ENCODE peak calls at places on chromosomes 2 and 18, in five cellular contexts. Q, X, H, G and Y are unnamed samples.

GRCh38 chr2:205700331-205701132 is 18.2 kb downstream of the NRP2 start:
- DNase-seq in H (peak; percentile 93), X (peak; percentile 95), G (peak; percentile 51), Q (no peak), Y (peak; percentile 72)

GRCh38 chr2:128752691-128753263 is 434.1 kb upstream of the HS6ST1 start:
- DNase-seq in G (no peak), H (no peak), Q (no peak), X (no peak), Y (no peak)

GRCh38 chr2:26980971-26981370 is 10.5 kb downstream of the MAPRE3 start:
- DNase-seq in Q (no peak), G (no peak), X (no peak), H (no peak), Y (no peak)

GRCh38 chr2:43169987-43170732 is 56.2 kb downstream of the ZFP36L2 start:
- DNase-seq in Q (peak; percentile 38), G (no peak), H (no peak), X (no peak), Y (no peak)

GRCh38 chr2:232884549-232885263 is 14.6 kb downstream of the SNORC start:
- DNase-seq in Q (no peak), X (no peak), H (no peak), G (no peak), Y (no peak)

GRCh38 chr2:237859082-237859433 is 365 bp upstream of the RAMP1 start:
- DNase-seq in H (no peak), X (no peak), G (no peak), Q (peak; percentile 24), Y (no peak)

GRCh38 chr2:23611839-23612238 is 226.9 kb downstream of the KLHL29 start:
- DNase-seq in H (no peak), X (no peak), G (no peak), Q (no peak), Y (no peak)

GRCh38 chr2:46430992-46431391 is 48.4 kb upstream of the TMEM247 start:
- DNase-seq in G (no peak), Q (no peak), H (no peak), X (no peak), Y (no peak)

GRCh38 chr2:150355440-150355839 is 132.0 kb downstream of the RND3 start:
- DNase-seq in G (no peak), Q (no peak), X (no peak), H (no peak), Y (no peak)

GRCh38 chr2:199410130-199410529 is 47.6 kb downstream of the SATB2 start:
- DNase-seq in G (no peak), H (no peak), Q (no peak), X (peak; percentile 28), Y (no peak)

GRCh38 chr2:150767924-150768801 is 280.7 kb upstream of the RND3 start:
- DNase-seq in G (no peak), X (no peak), H (no peak), Q (no peak), Y (no peak)

GRCh38 chr2:3479430-3480320 is 39.7 kb downstream of the ADI1 start:
- DNase-seq in H (no peak), Q (no peak), X (no peak), G (no peak), Y (no peak)

GRCh38 chr2:109089602-109090300 is 39.3 kb upstream of the SH3RF3 start:
- DNase-seq in Q (no peak), G (no peak), H (peak; percentile 12), X (peak; percentile 39), Y (no peak)

GRCh38 chr2:36185624-36186023 is 170.0 kb upstream of the CRIM1 start:
- DNase-seq in X (no peak), G (no peak), H (no peak), Q (no peak), Y (no peak)

GRCh38 chr2:191846787-191847620 is at the start of gene CAVIN2:
- DNase-seq in G (no peak), H (peak; percentile 82), X (peak; percentile 85), Q (peak; percentile 58), Y (no peak)

GRCh38 chr2:99597616-99598015 is 107.8 kb upstream of the REV1 start:
- DNase-seq in G (no peak), H (no peak), X (no peak), Q (no peak), Y (no peak)

GRCh38 chr2:26696352-26696816 is 3.9 kb downstream of the KCNK3 start:
- DNase-seq in H (peak; percentile 71), G (peak; percentile 77), X (peak; percentile 86), Q (peak; percentile 96), Y (peak; percentile 94)

GRCh38 chr2:9264301-9264700 is 57.7 kb downstream of the ASAP2 start:
- DNase-seq in H (peak; percentile 71), Q (no peak), X (peak; percentile 75), G (no peak), Y (no peak)

GRCh38 chr18:50857694-50858093 is 21.2 kb upstream of the ME2 start:
- DNase-seq in H (no peak), X (no peak), G (no peak), Q (no peak), Y (no peak)

GRCh38 chr2:72089028-72089427 is 58.6 kb downstream of the CYP26B1 start:
- DNase-seq in X (no peak), Q (no peak), G (no peak), H (no peak), Y (no peak)

GRCh38 chr2:174970092-174970491 is 35.1 kb downstream of the CHN1 start:
- DNase-seq in G (no peak), Q (no peak), H (no peak), X (peak; percentile 22), Y (no peak)

GRCh38 chr2:6957910-6958615 is 40.9 kb downstream of the RNF144A start:
- DNase-seq in G (no peak), Q (no peak), H (no peak), X (peak; percentile 50), Y (no peak)

GRCh38 chr18:43271593-43272432 is 5.5 kb downstream of the SYT4 start:
- DNase-seq in H (peak; percentile 58), X (peak; percentile 83), Q (no peak), G (peak; percentile 32), Y (no peak)

GRCh38 chr2:222038086-222038802 is 260.6 kb downstream of the PAX3 start:
- DNase-seq in G (no peak), Q (no peak), H (no peak), X (peak; percentile 10), Y (no peak)

GRCh38 chr2:58428553-58429284 is 187.6 kb upstream of the FANCL start:
- DNase-seq in X (no peak), Q (peak; percentile 17), G (no peak), H (no peak), Y (no peak)

GRCh38 chr2:31406593-31407385 is 7.8 kb downstream of the XDH start:
- DNase-seq in H (no peak), Q (no peak), X (no peak), G (no peak), Y (no peak)

GRCh38 chr2:173355132-173355865 is 627 bp downstream of the CDCA7 start:
- DNase-seq in H (peak; percentile 44), G (no peak), Q (peak; percentile 40), X (peak; percentile 57), Y (no peak)

GRCh38 chr2:122610948-122611609 is 855.6 kb downstream of the TSN start:
- DNase-seq in H (no peak), G (no peak), Q (no peak), X (no peak), Y (no peak)

GRCh38 chr2:30694286-30695055 is 112.8 kb downstream of the CAPN13 start:
- DNase-seq in Q (no peak), X (peak; percentile 36), H (peak; percentile 22), G (no peak), Y (no peak)

GRCh38 chr18:74778191-74778847 is 180.6 kb downstream of the ZNF407 start:
- DNase-seq in X (peak; percentile 25), Q (no peak), H (no peak), G (no peak), Y (no peak)

DNA sequence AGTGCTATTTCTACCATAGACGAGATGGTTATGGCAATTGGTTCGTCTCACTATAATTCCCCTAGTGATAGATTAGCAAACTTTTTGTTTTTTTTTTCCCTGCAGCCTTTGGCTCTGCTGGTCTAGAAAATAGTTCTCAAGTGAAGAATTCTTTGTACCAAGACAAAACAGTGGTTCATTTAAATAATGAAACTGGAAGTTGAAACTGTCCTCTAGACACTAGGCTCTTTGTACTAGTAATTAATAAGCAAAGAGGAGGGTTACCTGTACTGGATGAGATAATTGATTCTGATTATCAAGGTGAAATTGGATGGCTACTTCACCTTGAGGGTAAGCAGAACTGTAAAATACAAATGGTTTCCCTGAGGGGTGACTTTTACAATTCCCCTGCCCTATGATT is 156.9 kb upstream of the DCC start:
- DNase-seq in Q (no peak), H (no peak), G (no peak), X (no peak), Y (no peak)
- H3K4me3 ChIP-seq in Q (no peak overlapping the region), H (no peak overlapping the region), G (no peak overlapping the region), X (no peak overlapping the region), Y (no peak overlapping the region)

GRCh38 chr2:188976545-188977268 is 2.5 kb downstream of the COL3A1 start:
- DNase-seq in Q (no peak), X (peak; percentile 83), H (peak; percentile 35), G (no peak), Y (no peak)
- TF ChIP-seq CTCF in Q (no peak), X (peak; percentile 42), H (peak; percentile 59), G (peak; percentile 63), Y (no peak)

GRCh38 chr2:66237470-66238354 is 197.2 kb upstream of the MEIS1 start:
- DNase-seq in X (no peak), Q (no peak), G (no peak), H (no peak), Y (no peak)

GRCh38 chr2:66236816-66237469 is 198.0 kb upstream of the MEIS1 start:
- DNase-seq in H (no peak), X (no peak), Q (no peak), G (no peak), Y (no peak)

GRCh38 chr2:66239655-66240054 is 195.3 kb upstream of the MEIS1 start:
- DNase-seq in X (no peak), G (no peak), H (no peak), Q (no peak), Y (no peak)

GRCh38 chr2:66242099-66242498 is 192.8 kb upstream of the MEIS1 start:
- DNase-seq in H (no peak), G (no peak), X (no peak), Q (no peak), Y (no peak)

DNA sequence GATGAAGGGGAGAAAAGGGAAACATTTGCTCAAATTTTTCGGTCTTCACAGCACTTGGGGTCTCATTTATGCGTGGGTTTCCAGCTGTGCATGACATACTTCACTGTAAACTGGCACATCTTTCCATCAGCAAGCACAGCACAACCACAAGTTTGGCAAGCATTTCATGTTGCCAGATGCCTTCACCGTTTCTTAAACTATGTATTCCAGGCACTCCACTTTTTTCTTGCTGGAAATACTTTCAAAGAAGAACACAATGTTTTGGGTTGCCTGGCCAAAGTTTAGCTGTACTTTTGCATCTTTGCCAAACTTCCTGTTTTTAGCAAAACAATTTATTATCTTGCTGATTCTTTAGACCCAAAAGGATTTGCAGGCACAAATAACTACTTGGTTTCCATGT is 194.6 kb upstream of the MEIS1 start:
- DNase-seq in Q (no peak), G (no peak), H (no peak), X (no peak), Y (no peak)
- H3K4me3 ChIP-seq in Q (no peak overlapping the region), G (no peak overlapping the region), H (no peak overlapping the region), X (no peak overlapping the region), Y (no peak overlapping the region)

DNA sequence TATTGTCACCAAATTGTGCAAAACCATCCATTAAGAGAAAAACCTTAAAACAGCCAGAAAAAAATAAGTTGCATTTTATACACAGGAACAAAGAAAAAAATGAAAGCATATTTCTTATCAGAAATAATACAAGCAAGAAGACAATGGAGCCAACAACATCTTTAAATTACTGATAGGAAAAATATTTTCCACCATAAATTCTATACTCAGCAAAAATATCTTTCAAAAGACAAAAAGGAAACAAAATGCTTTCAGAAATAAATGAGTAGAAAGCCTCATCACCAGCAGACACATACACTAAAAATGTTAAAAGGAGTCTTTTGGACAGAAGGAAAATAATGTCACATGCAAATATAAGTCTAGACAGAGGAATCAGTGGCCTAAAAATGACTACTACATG is 106.4 kb upstream of the TRIB2 start:
- DNase-seq in Q (no peak), G (no peak), X (no peak), H (no peak), Y (no peak)
- TF ChIP-seq CTCF in Q (no peak), G (no peak), X (no peak), H (no peak), Y (no peak)